ENCODE peak calls at places on chromosome 6, in nine cellular contexts. H, Z, J, I, K, V, O, U and M are unnamed samples.

GRCh38 chr6:135054575-135055498 is at the start of gene HBS1L:
- DNase-seq in K (peak; percentile 98), O (peak; percentile 99), U (peak; percentile 97), Z (peak; percentile 98), I (peak; percentile 99), J (peak; percentile 95), H (peak; percentile 99), V (peak; percentile 99), M (peak; percentile 98)

GRCh38 chr6:107495196-107495643 is 5.3 kb downstream of the SOBP start:
- DNase-seq in I (no peak), U (no peak), J (no peak), O (peak; percentile 50), K (no peak), Z (no peak), H (peak; percentile 50), V (no peak), M (no peak)

GRCh38 chr6:144033816-144034540 is 25.9 kb upstream of the PLAGL1 start:
- DNase-seq in Z (peak; percentile 42), J (no peak), H (peak; percentile 94), U (no peak), O (no peak), V (peak; percentile 12), I (peak; percentile 8), K (no peak), M (no peak)

GRCh38 chr6:1136415-1136774 is 175.5 kb upstream of the FOXQ1 start:
- DNase-seq in Z (no peak), U (no peak), H (peak; percentile 97), I (no peak), J (no peak), V (no peak), O (no peak), K (no peak), M (no peak)

GRCh38 chr6:1336246-1336843 is 24.4 kb downstream of the FOXQ1 start:
- DNase-seq in K (peak; percentile 66), I (peak; percentile 46), V (peak; percentile 76), O (no peak), H (peak; percentile 31), J (no peak), U (peak; percentile 70), Z (peak; percentile 89), M (peak; percentile 31)

GRCh38 chr6:131362696-131363095 is 210.3 kb upstream of the ARG1 start:
- DNase-seq in K (no peak), I (no peak), V (no peak), J (no peak), H (peak; percentile 63), Z (no peak), O (no peak), U (no peak), M (no peak)

GRCh38 chr6:92767101-92767500 is 652.3 kb downstream of the EPHA7 start:
- DNase-seq in O (no peak), K (no peak), J (no peak), I (no peak), U (no peak), V (no peak), Z (peak; percentile 43), H (no peak), M (no peak)

GRCh38 chr6:136927313-136927712 is 5.2 kb downstream of the SLC35D3 start:
- DNase-seq in J (peak; percentile 46), H (no peak), K (peak; percentile 71), O (peak; percentile 13), I (peak; percentile 55), V (peak; percentile 9), Z (peak; percentile 6), U (peak; percentile 7), M (no peak)

GRCh38 chr6:85126448-85127178 is 323.3 kb upstream of the NT5E start:
- DNase-seq in O (peak; percentile 8), Z (peak; percentile 67), J (peak; percentile 31), H (peak; percentile 80), V (peak; percentile 66), I (peak; percentile 84), K (peak; percentile 88), U (peak; percentile 47), M (peak; percentile 24)

GRCh38 chr6:165936096-165936495 is 231.6 kb downstream of the TBXT start:
- DNase-seq in H (no peak), O (no peak), J (no peak), Z (no peak), V (no peak), U (no peak), I (no peak), K (no peak), M (no peak)

GRCh38 chr6:7025861-7026260 is 81.9 kb upstream of the RREB1 start:
- DNase-seq in V (no peak), H (no peak), K (no peak), O (no peak), U (no peak), I (no peak), J (no peak), Z (no peak), M (no peak)

GRCh38 chr6:109182590-109182989 is 87.3 kb downstream of the CEP57L1 start:
- DNase-seq in H (no peak), I (no peak), U (no peak), J (no peak), Z (no peak), K (no peak), V (no peak), O (no peak), M (no peak)

GRCh38 chr6:42970859-42971612 is 7.9 kb downstream of the PEX6 start:
- DNase-seq in I (no peak), J (no peak), O (no peak), Z (peak; percentile 49), V (no peak), H (peak; percentile 50), U (no peak), K (no peak), M (no peak)

GRCh38 chr6:132202569-132202968 is 198.7 kb downstream of the MOXD1 start:
- DNase-seq in U (no peak), K (no peak), I (no peak), Z (no peak), J (no peak), O (no peak), V (peak; percentile 30), H (peak; percentile 88), M (no peak)

GRCh38 chr6:144285798-144286502 is 815 bp downstream of the UTRN start:
- DNase-seq in J (peak; percentile 32), H (peak; percentile 74), Z (peak; percentile 57), V (peak; percentile 66), K (peak; percentile 65), O (no peak), I (peak; percentile 71), U (no peak), M (no peak)

GRCh38 chr6:136334853-136335252 is 45.2 kb upstream of the BCLAF1 start:
- DNase-seq in H (no peak), I (peak; percentile 31), Z (no peak), U (no peak), K (peak; percentile 74), O (no peak), J (no peak), V (no peak), M (no peak)

GRCh38 chr6:13526718-13527668 is 39.6 kb upstream of the GFOD1 start:
- DNase-seq in U (no peak), V (no peak), K (no peak), O (peak; percentile 98), J (peak; percentile 72), H (peak; percentile 16), Z (no peak), I (no peak), M (peak; percentile 92)

GRCh38 chr6:158744986-158745430 is 74.2 kb downstream of the EZR start:
- DNase-seq in J (peak; percentile 69), U (no peak), O (no peak), K (no peak), V (no peak), Z (no peak), H (no peak), I (no peak), M (no peak)

GRCh38 chr6:44064089-44064947 is 62.9 kb downstream of the MRPL14 start:
- DNase-seq in I (peak; percentile 31), V (peak; percentile 78), U (no peak), O (no peak), H (peak; percentile 97), K (no peak), Z (peak; percentile 85), J (no peak), M (no peak)

GRCh38 chr6:116971959-116972358 is 94.9 kb downstream of the RFX6 start:
- DNase-seq in U (peak; percentile 54), H (peak; percentile 58), O (peak; percentile 50), K (peak; percentile 68), J (peak; percentile 15), V (peak; percentile 61), Z (peak; percentile 62), I (peak; percentile 56), M (peak; percentile 67)

GRCh38 chr6:159487636-159488035 is 205.4 kb downstream of the SOD2 start:
- DNase-seq in O (no peak), Z (no peak), V (no peak), K (no peak), U (no peak), I (no peak), J (no peak), H (no peak), M (no peak)

GRCh38 chr6:13272131-13273046 is 55.9 kb downstream of the TBC1D7 start:
- DNase-seq in Z (no peak), O (peak; percentile 84), H (no peak), K (no peak), V (no peak), U (no peak), I (no peak), J (no peak), M (peak; percentile 30)

DNA sequence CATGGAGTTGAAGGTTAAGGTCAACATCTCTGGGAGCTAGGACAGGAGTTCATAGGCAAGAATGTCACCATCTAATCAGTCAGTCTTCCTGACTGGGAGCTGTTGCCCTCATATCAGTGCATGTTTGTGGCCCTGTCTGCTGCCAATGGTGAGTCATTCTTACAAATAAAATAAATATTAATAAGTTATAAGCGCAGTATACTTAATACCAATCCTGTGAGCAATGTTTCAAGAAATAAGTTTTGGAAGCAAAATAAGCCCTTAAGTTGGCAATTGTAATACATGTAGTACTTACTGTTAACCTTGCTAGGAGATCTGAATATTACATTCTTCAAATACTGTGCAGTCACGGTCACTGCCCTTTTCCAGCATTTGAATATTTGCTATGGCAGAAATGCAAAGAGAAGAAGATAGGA is 20.2 kb upstream of the MDGA1 start:
- DNase-seq in J (no peak), U (no peak), K (no peak), O (no peak), I (no peak), H (peak; percentile 63), Z (peak; percentile 68), V (no peak), M (no peak)
- H3K4me2 ChIP-seq in J (no peak overlapping the region), U (no peak overlapping the region), K (no peak overlapping the region), O (no peak overlapping the region), I (no peak overlapping the region), H (peak overlapping the region; percentile 30), Z (peak overlapping the region; percentile 65), V (no peak overlapping the region), M (no peak overlapping the region)

GRCh38 chr6:35392111-35392702 is 49.8 kb downstream of the PPARD start:
- DNase-seq in V (peak; percentile 47), I (no peak), U (no peak), O (no peak), Z (peak; percentile 92), K (no peak), J (no peak), H (no peak), M (no peak)
- TF ChIP-seq EZH2phosphoT487 in V (no peak), I (no peak), U (no peak), O (no peak), Z (no peak), K (no peak), J (no peak), H (no peak), M (no peak)

GRCh38 chr6:153090241-153090930 is 40.7 kb downstream of the RGS17 start:
- DNase-seq in K (no peak), H (peak; percentile 89), V (no peak), J (no peak), I (no peak), O (no peak), U (peak; percentile 13), Z (peak; percentile 71), M (peak; percentile 18)
- H3K27ac ChIP-seq in K (no peak overlapping the region), H (peak overlapping the region; percentile 60), V (no peak overlapping the region), J (peak overlapping the region; percentile 54), I (no peak overlapping the region), O (no peak overlapping the region), U (no peak overlapping the region), Z (peak overlapping the region; percentile 83), M (no peak overlapping the region)

GRCh38 chr6:124742971-124743370 is 219.3 kb upstream of the RNF217 start:
- DNase-seq in H (no peak), J (no peak), V (no peak), I (no peak), O (no peak), K (no peak), U (no peak), Z (peak; percentile 55), M (no peak)
- H3K4me2 ChIP-seq in H (no peak overlapping the region), J (no peak overlapping the region), V (no peak overlapping the region), I (no peak overlapping the region), O (no peak overlapping the region), K (no peak overlapping the region), U (no peak overlapping the region), Z (no peak overlapping the region), M (no peak overlapping the region)